ENCODE peak calls at places on chromosomes 3 and 15, in seven cellular contexts. A is WTC11, W is esophagus squamous epithelium, F is KBM-7, V is lung microvascular endothelial cell, B is fibroblast of villous mesenchyme, I is upper lobe of right lung. T is an unnamed sample.
A peak's percentile ranks its signal among the peaks of the same experiment; 100 is the strongest.

GRCh38 chr3:108406063-108406660 is 104.2 kb downstream of the MYH15 start:
- DNase-seq in A (no peak), W (no peak), F (no peak), V (no peak), B (peak; percentile 35), I (no peak), T (no peak)

GRCh38 chr15:58070801-58071418 is 5.4 kb upstream of the ALDH1A2 start:
- DNase-seq in A (peak; percentile 69), W (no peak), F (peak; percentile 68), V (peak; percentile 84), B (peak; percentile 69), I (peak; percentile 72), T (peak; percentile 35)

GRCh38 chr15:99453646-99454045 is 112.1 kb upstream of the MEF2A start:
- DNase-seq in A (no peak), W (no peak), F (no peak), V (no peak), B (no peak), I (no peak), T (no peak)

GRCh38 chr3:49899815-49900214 is 3.9 kb downstream of the MST1R start:
- DNase-seq in A (peak; percentile 61), W (no peak), F (peak; percentile 62), V (no peak), B (no peak), I (no peak), T (peak; percentile 86)

GRCh38 chr3:98390366-98390765 is at the start of gene OR5K3:
- DNase-seq in A (no peak), W (no peak), F (no peak), V (no peak), B (no peak), I (no peak), T (no peak)

GRCh38 chr3:7207928-7208327 is 347.0 kb downstream of the GRM7 start:
- DNase-seq in A (no peak), W (no peak), F (no peak), V (no peak), B (no peak), I (no peak), T (no peak)

GRCh38 chr3:24343084-24343783 is 151.4 kb downstream of the THRB start:
- DNase-seq in A (no peak), W (no peak), F (no peak), V (no peak), B (peak; percentile 72), I (no peak), T (no peak)

GRCh38 chr15:29978411-29979382 is 104.1 kb upstream of the GOLGA8J start:
- DNase-seq in A (no peak), W (no peak), F (no peak), V (peak; percentile 31), B (peak; percentile 72), I (no peak), T (no peak)

GRCh38 chr15:101613130-101614000 is 38.8 kb downstream of the TM2D3 start:
- DNase-seq in A (no peak), W (no peak), F (no peak), V (peak; percentile 20), B (peak; percentile 48), I (no peak), T (no peak)